ENCODE peak calls at places on chromosomes 6 and 20, in four cellular contexts. C, J, Z and U are unnamed samples. For H3K79me2, the result is how much of the 10 kb centered on the place peaks cover.

GRCh38 chr6:13302291-13302690 is 26.0 kb downstream of the TBC1D7 start:
- DNase-seq in C (no peak), J (no peak), Z (no peak), U (no peak)

GRCh38 chr20:25054995-25055629 is 2.8 kb downstream of the ACSS1 start:
- DNase-seq in C (no peak), J (peak), Z (no peak), U (no peak)

GRCh38 chr20:21099653-21100589 is 6.2 kb downstream of the LINC00237 start:
- DNase-seq in C (peak), J (no peak), Z (no peak), U (no peak)

GRCh38 chr20:25859649-25860530 is 163.2 kb upstream of the ZNF337 start:
- DNase-seq in C (no peak), J (peak), Z (peak), U (no peak)

GRCh38 chr20:15045246-15045645 is 707.8 kb upstream of the FLRT3 start:
- DNase-seq in C (no peak), J (peak), Z (peak), U (no peak)

GRCh38 chr20:23084845-23085355 is 1.2 kb downstream of the CD93 start:
- DNase-seq in C (no peak), J (no peak), Z (no peak), U (no peak)

GRCh38 chr6:133973109-133973971 is 20.3 kb downstream of the TBPL1 start:
- DNase-seq in C (peak), J (peak), Z (peak), U (no peak)

GRCh38 chr20:2301164-2301622 is 5.4 kb downstream of the TGM3 start:
- DNase-seq in C (peak), J (no peak), Z (no peak), U (peak)

GRCh38 chr20:14992071-14992654 is 654.8 kb upstream of the FLRT3 start:
- DNase-seq in C (no peak), J (peak), Z (peak), U (peak)

GRCh38 chr6:109687271-109687721 is 3.7 kb downstream of the AK9 start:
- DNase-seq in C (no peak), J (peak), Z (peak), U (peak)

GRCh38 chr6:99013145-99013544 is 65.4 kb upstream of the FBXL4 start:
- DNase-seq in C (no peak), J (peak), Z (peak), U (peak)

GRCh38 chr6:97085772-97086171 is 161.2 kb downstream of the KLHL32 start:
- DNase-seq in C (no peak), J (no peak), Z (no peak), U (peak)

GRCh38 chr6:108544586-108544985 is 16.1 kb upstream of the FOXO3 start:
- DNase-seq in C (no peak), J (peak), Z (no peak), U (no peak)
- H3K27ac ChIP-seq in C (no peak), J (no peak), Z (no peak), U (no peak)

DNA sequence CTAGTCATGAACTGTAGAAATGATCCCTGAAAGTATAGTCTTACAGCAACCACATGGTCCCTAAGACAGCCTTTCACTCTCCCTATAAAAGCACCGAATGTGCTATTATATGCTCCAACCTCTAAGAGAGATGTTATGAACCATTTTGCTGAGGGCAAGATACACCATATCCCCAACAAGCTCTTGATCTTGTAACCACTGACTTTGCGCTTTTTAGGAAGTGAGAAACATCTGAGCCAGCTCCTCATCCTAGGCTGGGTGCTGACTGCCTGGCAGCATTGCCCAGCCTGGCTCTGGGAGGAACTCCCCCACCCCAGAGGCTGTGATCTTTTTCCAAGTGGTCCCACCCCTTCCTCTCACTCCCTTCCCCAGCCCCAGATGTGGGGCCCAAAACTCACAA is 3.1 kb upstream of the EMILIN3 start:
- DNase-seq in C (no peak), J (no peak), Z (no peak), U (no peak)
- H3K79me2 ChIP-seq in C (under half), J (under half), Z (under half), U (under half)

GRCh38 chr20:6525447-6526303 is 241.8 kb upstream of the BMP2 start:
- DNase-seq in C (no peak), J (no peak), Z (peak), U (peak)
- H3K4me3 ChIP-seq in C (no peak), J (no peak), Z (no peak), U (no peak)

GRCh38 chr6:30884521-30885480 is 482 bp downstream of the DDR1 start:
- DNase-seq in C (peak), J (no peak), Z (peak), U (peak)

GRCh38 chr6:30883743-30884520 is at the start of gene DDR1:
- DNase-seq in C (peak), J (peak), Z (peak), U (peak)

GRCh38 chr6:30885999-30886896 is 1.9 kb downstream of the DDR1 start:
- DNase-seq in C (no peak), J (peak), Z (peak), U (peak)

GRCh38 chr6:30886897-30887255 is 2.6 kb downstream of the DDR1 start:
- DNase-seq in C (no peak), J (no peak), Z (no peak), U (no peak)

DNA sequence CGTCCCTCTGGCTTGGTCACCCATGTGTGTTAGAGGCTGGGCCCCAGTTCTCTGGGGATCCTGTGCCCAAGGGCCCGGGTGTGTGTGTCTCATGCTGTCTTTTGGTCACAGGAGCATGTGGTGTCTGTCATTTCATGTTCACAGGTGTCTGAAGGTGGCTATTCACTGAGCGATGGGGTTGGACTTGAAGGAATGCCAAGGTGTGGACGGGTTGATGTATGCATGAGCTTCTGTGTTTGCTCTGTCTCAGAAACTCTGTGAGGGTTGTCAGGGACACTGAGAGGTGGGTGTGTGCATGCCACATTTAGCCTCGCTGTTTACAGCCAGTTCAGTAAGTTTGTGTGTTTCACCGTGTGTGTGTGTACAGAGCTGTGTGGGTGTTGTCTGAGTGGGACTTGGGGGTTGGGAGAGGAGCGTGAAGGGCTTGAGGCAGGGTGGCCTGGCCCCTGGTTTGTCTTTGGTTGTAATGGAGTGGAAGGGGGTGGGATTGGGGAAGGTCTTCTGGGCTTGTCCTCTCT is 1.2 kb downstream of the DDR1 start:
- DNase-seq in C (no peak), J (no peak), Z (peak), U (peak)
- H3K27ac ChIP-seq in C (no peak), J (no peak), Z (peak), U (peak)

GRCh38 chr6:72643214-72643613 is 21.4 kb downstream of the KCNQ5 start:
- DNase-seq in C (no peak), J (no peak), Z (no peak), U (no peak)
- H3K79me2 ChIP-seq in C (half or more), J (under half), Z (half or more), U (under half)

GRCh38 chr6:17392978-17393334 is 439 bp upstream of the CAP2 start:
- DNase-seq in C (no peak), J (peak), Z (no peak), U (no peak)
- H3K4me3 ChIP-seq in C (no peak), J (peak), Z (peak), U (peak)

GRCh38 chr6:5673016-5673415 is 333.7 kb downstream of the NRN1 start:
- DNase-seq in C (no peak), J (no peak), Z (no peak), U (no peak)

GRCh38 chr6:5672581-5673011 is 334.1 kb downstream of the NRN1 start:
- DNase-seq in C (no peak), J (peak), Z (peak), U (peak)

GRCh38 chr6:5674723-5675122 is 332.0 kb downstream of the NRN1 start:
- DNase-seq in C (no peak), J (no peak), Z (no peak), U (no peak)

GRCh38 chr6:5671604-5672559 is 334.8 kb downstream of the NRN1 start:
- DNase-seq in C (peak), J (no peak), Z (no peak), U (no peak)

DNA sequence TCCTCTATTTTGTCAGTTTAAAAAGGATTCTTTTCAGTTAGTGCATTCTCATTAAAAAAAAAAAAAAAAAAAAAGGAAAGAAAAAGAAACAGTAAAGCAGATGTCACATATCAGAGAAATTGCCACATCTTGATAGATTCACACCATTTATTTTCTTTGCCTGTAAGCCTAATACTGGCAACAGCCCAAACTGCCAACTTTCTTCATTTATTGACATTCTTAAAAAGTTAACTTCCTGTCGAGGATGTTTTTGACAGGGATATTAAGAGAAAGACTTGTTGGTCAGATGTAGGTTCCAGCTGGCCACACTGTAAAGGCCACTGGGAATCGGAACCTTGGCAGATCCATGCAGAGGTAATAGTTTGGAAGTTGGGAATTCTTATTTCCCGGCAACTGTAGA is 332.6 kb downstream of the NRN1 start:
- DNase-seq in C (no peak), J (peak), Z (no peak), U (no peak)
- H3K27ac ChIP-seq in C (no peak), J (no peak), Z (no peak), U (no peak)

DNA sequence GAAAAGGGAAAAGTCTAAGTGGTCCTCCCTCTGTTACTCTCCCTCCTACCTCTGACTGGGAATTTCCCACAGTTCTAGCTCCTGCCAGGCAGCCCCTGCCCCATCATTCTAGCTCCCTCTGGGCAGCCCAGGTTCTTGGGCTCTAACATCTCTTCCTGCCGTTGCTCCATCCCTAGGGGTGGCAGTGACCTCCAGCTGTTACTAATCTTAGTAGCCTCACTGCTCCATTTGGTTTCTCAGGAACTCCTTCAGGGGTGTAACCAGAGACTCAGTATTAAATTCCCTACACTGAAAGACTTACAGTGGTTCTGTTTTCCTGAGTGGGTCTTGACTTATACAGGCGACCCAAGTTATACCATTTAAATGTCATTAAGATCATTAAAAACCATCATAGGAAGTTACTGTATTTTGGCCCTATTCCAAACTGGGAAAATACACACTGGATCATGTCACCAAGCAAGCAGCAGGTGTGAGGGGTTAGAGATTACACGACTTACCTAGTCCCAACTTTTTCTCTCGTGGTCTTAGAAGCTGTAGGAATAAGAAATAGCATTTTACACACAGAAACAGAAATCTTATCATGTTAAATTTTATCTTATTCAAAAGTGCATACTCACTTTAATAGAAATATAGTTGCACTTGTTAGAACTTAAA is 10.1 kb downstream of the DPM1 start:
- DNase-seq in C (no peak), J (no peak), Z (no peak), U (no peak)
- H3K79me2 ChIP-seq in C (under half), J (under half), Z (half or more), U (under half)